ENCODE peak calls at places on chromosomes 6 and 20, in seven cellular contexts. B, D, Z, X, C, H and M are unnamed samples. For H3K4me1, the result is how much of the 10 kb centered on the place peaks cover.

GRCh38 chr6:132491303-132491702 is 21.6 kb downstream of the STX7 start:
- DNase-seq in X (no peak), H (no peak), C (no peak), D (peak), B (no peak), Z (peak), M (peak)

GRCh38 chr6:111793711-111794111 is 79.5 kb downstream of the FYN start:
- DNase-seq in X (no peak), C (no peak), D (no peak), H (no peak), Z (no peak), B (no peak), M (no peak)

GRCh38 chr6:8705435-8706020 is 270.2 kb upstream of the SLC35B3 start:
- DNase-seq in Z (no peak), D (no peak), C (no peak), H (no peak), B (no peak), X (no peak), M (no peak)

GRCh38 chr6:161922631-161923119 is 648.8 kb upstream of the AGPAT4 start:
- DNase-seq in D (no peak), H (peak), X (peak), Z (peak), C (no peak), B (no peak), M (peak)

GRCh38 chr20:7449269-7449668 is 491.0 kb downstream of the HAO1 start:
- DNase-seq in B (no peak), X (no peak), C (no peak), D (no peak), H (no peak), Z (no peak), M (no peak)

GRCh38 chr20:41956316-41957050 is 338.3 kb upstream of the CHD6 start:
- DNase-seq in H (no peak), Z (no peak), B (no peak), D (no peak), C (no peak), X (no peak), M (no peak)

GRCh38 chr20:12012241-12013222 is 94.8 kb downstream of the BTBD3 start:
- DNase-seq in B (no peak), X (peak), Z (peak), H (no peak), D (no peak), C (peak), M (no peak)

GRCh38 chr20:56624786-56625681 is 4.1 kb upstream of the TFAP2C start:
- DNase-seq in Z (no peak), D (no peak), X (peak), C (no peak), B (no peak), H (no peak), M (no peak)

GRCh38 chr6:138293996-138294395 is 75.7 kb upstream of the PBOV1 start:
- DNase-seq in X (no peak), D (no peak), B (no peak), Z (no peak), C (no peak), H (no peak), M (no peak)

GRCh38 chr20:11354841-11355240 is 562.9 kb upstream of the BTBD3 start:
- DNase-seq in Z (no peak), B (no peak), X (no peak), D (no peak), C (no peak), H (no peak), M (no peak)

GRCh38 chr6:166515072-166515810 is 71.2 kb downstream of the RAMACL start:
- DNase-seq in D (no peak), H (no peak), B (no peak), Z (no peak), X (peak), C (no peak), M (peak)

GRCh38 chr6:167238169-167238693 is 52.9 kb upstream of the UNC93A start:
- DNase-seq in C (no peak), D (no peak), B (peak), H (no peak), X (no peak), Z (no peak), M (no peak)

GRCh38 chr6:15518057-15518456 is 144.8 kb downstream of the DTNBP1 start:
- DNase-seq in H (no peak), C (no peak), D (peak), X (no peak), Z (no peak), B (no peak), M (no peak)

GRCh38 chr6:15881150-15881549 is 218.3 kb upstream of the DTNBP1 start:
- DNase-seq in B (no peak), D (peak), Z (peak), C (no peak), H (no peak), X (no peak), M (no peak)

GRCh38 chr20:51802170-51802745 is at the start of gene SALL4:
- DNase-seq in X (peak), H (no peak), Z (no peak), D (no peak), B (no peak), C (no peak), M (no peak)

GRCh38 chr6:74510878-74511277 is 695.0 kb downstream of the COL12A1 start:
- DNase-seq in B (no peak), D (no peak), C (no peak), Z (no peak), H (no peak), X (no peak), M (no peak)

GRCh38 chr20:1734269-1734858 is 76.8 kb upstream of the SIRPG start:
- DNase-seq in X (no peak), D (no peak), Z (no peak), C (peak), B (no peak), H (no peak), M (no peak)

GRCh38 chr6:3743541-3743940 is 8.0 kb downstream of the PXDC1 start:
- DNase-seq in B (peak), C (no peak), X (no peak), H (no peak), D (peak), Z (no peak), M (no peak)

GRCh38 chr6:6315660-6316059 is 4.8 kb downstream of the F13A1 start:
- DNase-seq in H (no peak), B (no peak), D (no peak), X (peak), C (peak), Z (peak), M (no peak)

GRCh38 chr20:48697845-48698491 is 129.8 kb downstream of the PREX1 start:
- DNase-seq in X (peak), C (no peak), D (peak), H (peak), B (peak), Z (peak), M (peak)

GRCh38 chr6:36727491-36728021 is 29.9 kb downstream of the RAB44 start:
- DNase-seq in C (no peak), X (peak), D (no peak), Z (no peak), H (no peak), B (no peak), M (no peak)

GRCh38 chr6:127550403-127550802 is 26.6 kb upstream of the C6orf58 start:
- DNase-seq in H (no peak), D (no peak), C (no peak), B (no peak), Z (no peak), X (peak), M (no peak)

GRCh38 chr20:9235518-9235917 is 166.6 kb downstream of the PLCB4 start:
- DNase-seq in B (no peak), D (no peak), X (peak), C (no peak), Z (no peak), H (no peak), M (no peak)

GRCh38 chr6:139654309-139654708 is 279.9 kb upstream of the CITED2 start:
- DNase-seq in B (no peak), X (no peak), Z (no peak), D (no peak), C (no peak), H (no peak), M (no peak)

GRCh38 chr6:3788408-3789017 is 37.0 kb upstream of the PXDC1 start:
- DNase-seq in Z (no peak), D (no peak), X (no peak), C (no peak), B (peak), H (no peak), M (no peak)

GRCh38 chr20:7926767-7927166 is 13.5 kb downstream of the HAO1 start:
- DNase-seq in Z (no peak), D (no peak), H (no peak), C (no peak), B (no peak), X (peak), M (no peak)

GRCh38 chr6:73577605-73578160 is 56.9 kb upstream of the EEF1A1 start:
- DNase-seq in H (no peak), D (no peak), X (no peak), C (no peak), B (no peak), Z (no peak), M (no peak)

GRCh38 chr20:25222461-25223178 is 25.3 kb upstream of the PYGB start:
- DNase-seq in H (no peak), B (no peak), D (no peak), Z (no peak), C (no peak), X (no peak), M (no peak)

GRCh38 chr6:167481527-167481926 is 156.6 kb downstream of the TTLL2 start:
- DNase-seq in B (no peak), H (no peak), C (no peak), D (no peak), X (no peak), Z (no peak), M (no peak)

GRCh38 chr6:148509789-148510581 is 167.3 kb downstream of the SASH1 start:
- DNase-seq in B (no peak), C (no peak), Z (peak), D (peak), X (peak), H (no peak), M (peak)

GRCh38 chr6:16739329-16739801 is 21.9 kb downstream of the ATXN1 start:
- DNase-seq in C (no peak), H (peak), Z (no peak), D (no peak), B (no peak), X (peak), M (no peak)

GRCh38 chr20:25478889-25479568 is 71.6 kb downstream of the GINS1 start:
- DNase-seq in D (peak), X (no peak), H (no peak), Z (no peak), B (peak), C (no peak), M (no peak)

GRCh38 chr6:133288662-133289061 is 47.5 kb downstream of the EYA4 start:
- DNase-seq in C (no peak), Z (no peak), D (no peak), B (no peak), H (no peak), X (peak), M (no peak)

GRCh38 chr6:101178748-101179147 is 214.8 kb upstream of the GRIK2 start:
- DNase-seq in H (no peak), B (no peak), X (peak), C (no peak), D (no peak), Z (no peak), M (no peak)

GRCh38 chr6:105545206-105545920 is 142.5 kb upstream of the PREP start:
- DNase-seq in H (no peak), B (no peak), Z (no peak), X (peak), D (no peak), C (no peak), M (no peak)

GRCh38 chr6:132736239-132736638 is 21.5 kb downstream of the VNN2 start:
- DNase-seq in B (no peak), H (no peak), Z (no peak), C (no peak), D (no peak), X (peak), M (no peak)

DNA sequence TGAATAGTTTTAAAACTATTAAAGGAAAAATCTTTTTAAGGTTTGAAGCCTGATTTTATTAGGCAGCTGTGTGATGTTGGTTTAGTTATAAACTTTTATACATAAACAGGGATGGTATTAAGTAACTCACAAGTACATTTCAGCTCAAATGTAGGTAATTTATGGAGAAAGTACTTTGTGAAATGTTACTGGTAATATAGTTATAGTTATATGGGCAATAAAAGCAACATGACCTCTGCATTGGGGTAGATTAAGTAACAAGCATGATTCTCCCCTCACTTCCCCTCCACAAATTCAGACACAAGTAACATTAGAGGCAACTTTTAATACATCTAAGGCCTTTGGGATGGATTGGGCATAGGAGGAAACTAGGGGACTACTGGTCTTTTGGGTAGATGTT is 154.3 kb upstream of the ID4 start:
- DNase-seq in X (no peak), B (no peak), Z (no peak), D (no peak), H (no peak), C (no peak), M (no peak)
- H3K4me1 ChIP-seq in X (under half), B (under half), Z (under half), D (under half), H (under half), C (under half), M (under half)

GRCh38 chr6:32843979-32844838 is at the start of gene PSMB8:
- DNase-seq in B (peak), C (peak), H (peak), Z (peak), X (peak), D (peak), M (peak)

GRCh38 chr6:32844839-32845372 is 1.1 kb upstream of the PSMB8 start:
- DNase-seq in B (no peak), H (no peak), Z (no peak), X (no peak), D (no peak), C (no peak), M (no peak)

GRCh38 chr6:32842021-32842650 is 1.7 kb downstream of the PSMB8 start:
- DNase-seq in B (no peak), H (no peak), X (no peak), Z (no peak), D (no peak), C (no peak), M (no peak)

GRCh38 chr6:32842690-32843089 is 1.2 kb downstream of the PSMB8 start:
- DNase-seq in D (no peak), H (no peak), B (no peak), Z (no peak), C (no peak), X (no peak), M (no peak)

GRCh38 chr6:32843321-32843978 is 397 bp downstream of the PSMB8 start:
- DNase-seq in D (no peak), C (no peak), H (peak), B (peak), Z (no peak), X (peak), M (peak)
- H3K27ac ChIP-seq in D (peak), C (peak), H (peak), B (peak), Z (peak), X (no peak), M (peak)

DNA sequence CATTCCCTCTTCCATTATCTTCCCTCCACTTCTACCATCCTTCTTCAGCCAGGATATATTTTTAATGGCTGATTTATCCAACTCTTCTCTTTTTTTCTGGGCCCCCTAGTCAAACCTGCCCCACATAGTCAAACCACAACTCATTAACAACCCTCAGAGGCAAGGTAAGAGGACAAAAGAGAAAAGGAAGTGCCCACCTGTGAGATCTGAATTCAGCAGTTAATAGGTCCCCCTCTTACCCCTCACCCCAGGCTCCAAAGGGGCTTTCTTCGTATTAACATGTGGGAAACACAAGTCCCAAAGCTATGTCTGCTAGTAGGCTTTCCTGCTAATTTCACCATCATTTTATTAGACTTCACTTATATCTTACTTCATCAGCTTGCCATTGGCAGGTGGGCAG is 44.1 kb upstream of the TSPYL1 start:
- DNase-seq in C (no peak), X (no peak), D (no peak), H (no peak), Z (no peak), B (no peak), M (no peak)
- H3K4me1 ChIP-seq in C (under half), X (under half), D (under half), H (under half), Z (under half), B (under half), M (under half)

DNA sequence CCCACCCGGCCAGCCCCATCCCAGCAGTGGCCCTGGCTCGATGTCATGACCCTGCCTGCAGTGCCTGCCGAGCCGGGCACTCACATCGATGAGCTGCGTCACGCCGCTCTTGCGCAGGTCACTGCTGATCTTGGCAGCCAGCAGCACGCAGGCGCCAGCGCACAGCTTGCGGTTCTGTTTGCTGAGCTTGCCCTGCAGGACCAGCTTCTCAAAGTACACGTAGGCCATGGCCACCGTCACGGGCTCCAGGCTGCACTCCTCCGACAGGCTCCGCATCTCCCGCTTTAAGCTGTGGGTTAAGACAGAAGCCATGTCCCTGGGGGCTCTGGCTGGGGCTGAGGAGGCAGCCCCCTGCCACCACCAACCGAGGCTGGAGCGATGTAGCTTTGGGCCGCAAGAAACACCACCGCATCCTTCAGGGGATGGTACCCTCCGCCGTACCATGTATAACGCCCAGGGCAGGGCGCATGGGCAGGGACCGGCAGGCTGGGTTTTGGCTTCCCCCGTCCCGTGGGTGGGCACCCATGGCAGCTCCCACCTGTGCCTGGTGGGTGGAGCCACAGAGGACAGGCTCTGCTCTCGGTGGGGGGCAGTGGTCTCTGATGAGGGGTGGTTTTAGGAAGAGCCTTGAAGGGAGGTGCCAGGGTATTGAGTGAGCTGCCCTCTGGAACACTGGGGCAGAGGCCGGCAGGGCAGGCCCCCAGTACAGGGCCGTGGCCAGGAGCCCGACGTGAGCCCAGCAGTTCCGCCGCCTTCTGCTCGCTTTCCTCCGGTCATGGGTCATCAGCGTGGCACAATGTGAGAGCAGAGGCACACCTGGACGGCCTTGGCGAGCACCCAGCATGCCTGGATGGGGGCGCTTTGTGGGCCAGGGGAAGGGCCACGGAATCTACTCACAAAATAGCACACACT is 4.5 kb downstream of the RPS21 start:
- DNase-seq in C (no peak), X (no peak), H (no peak), D (no peak), Z (no peak), B (no peak), M (no peak)
- H3K27ac ChIP-seq in C (no peak), X (no peak), H (no peak), D (no peak), Z (no peak), B (no peak), M (no peak)